ENCODE peak calls at places on chromosomes 16 and 17, in seven cellular contexts. One of them, this sample, is unnamed.

GRCh38 chr17:46968896-46969295 is 10.2 kb downstream of the RPRML start:
- DNase-seq in HuH-7: no peak
- DNase-seq in naive thymus-derived CD4-positive, alpha-beta T cell: no peak
- DNase-seq in mucosa of descending colon: no peak
- DNase-seq in adrenal gland: no peak
- DNase-seq in midbrain: no peak
- DNase-seq in activated naive CD4-positive, alpha-beta T cell: no peak
- DNase-seq in this sample: no peak

GRCh38 chr17:65054602-65055001 is 1.9 kb downstream of the GNA13 start:
- DNase-seq in adrenal gland: no peak
- DNase-seq in naive thymus-derived CD4-positive, alpha-beta T cell: no peak
- DNase-seq in activated naive CD4-positive, alpha-beta T cell: no peak
- DNase-seq in HuH-7: no peak
- DNase-seq in midbrain: no peak
- DNase-seq in mucosa of descending colon: no peak
- DNase-seq in this sample: peak; percentile 61

GRCh38 chr16:12160815-12161550 is 184.4 kb downstream of the SNX29 start:
- DNase-seq in mucosa of descending colon: no peak
- DNase-seq in adrenal gland: no peak
- DNase-seq in midbrain: no peak
- DNase-seq in naive thymus-derived CD4-positive, alpha-beta T cell: no peak
- DNase-seq in HuH-7: no peak
- DNase-seq in activated naive CD4-positive, alpha-beta T cell: no peak
- DNase-seq in this sample: no peak

GRCh38 chr16:29011112-29011511 is 26.3 kb downstream of the LAT start:
- DNase-seq in adrenal gland: no peak
- DNase-seq in mucosa of descending colon: no peak
- DNase-seq in activated naive CD4-positive, alpha-beta T cell: no peak
- DNase-seq in HuH-7: peak; percentile 40
- DNase-seq in naive thymus-derived CD4-positive, alpha-beta T cell: no peak
- DNase-seq in midbrain: no peak
- DNase-seq in this sample: no peak

GRCh38 chr16:11205754-11206459 is 50.1 kb downstream of the SOCS1 start:
- DNase-seq in midbrain: no peak
- DNase-seq in activated naive CD4-positive, alpha-beta T cell: no peak
- DNase-seq in adrenal gland: peak; percentile 33
- DNase-seq in mucosa of descending colon: peak; percentile 55
- DNase-seq in HuH-7: peak; percentile 61
- DNase-seq in naive thymus-derived CD4-positive, alpha-beta T cell: no peak
- DNase-seq in this sample: peak; percentile 46

GRCh38 chr17:50986989-50987660 is 121.0 kb upstream of the TOB1 start:
- DNase-seq in mucosa of descending colon: no peak
- DNase-seq in activated naive CD4-positive, alpha-beta T cell: no peak
- DNase-seq in naive thymus-derived CD4-positive, alpha-beta T cell: no peak
- DNase-seq in midbrain: no peak
- DNase-seq in HuH-7: no peak
- DNase-seq in adrenal gland: no peak
- DNase-seq in this sample: no peak

GRCh38 chr16:57013268-57013667 is 23.9 kb downstream of the NLRC5 start:
- DNase-seq in naive thymus-derived CD4-positive, alpha-beta T cell: no peak
- DNase-seq in adrenal gland: no peak
- DNase-seq in mucosa of descending colon: no peak
- DNase-seq in activated naive CD4-positive, alpha-beta T cell: no peak
- DNase-seq in HuH-7: no peak
- DNase-seq in midbrain: no peak
- DNase-seq in this sample: no peak

GRCh38 chr17:57672205-57672632 is 72.9 kb downstream of the CCDC182 start:
- DNase-seq in adrenal gland: no peak
- DNase-seq in HuH-7: no peak
- DNase-seq in midbrain: no peak
- DNase-seq in activated naive CD4-positive, alpha-beta T cell: no peak
- DNase-seq in naive thymus-derived CD4-positive, alpha-beta T cell: no peak
- DNase-seq in mucosa of descending colon: no peak
- DNase-seq in this sample: no peak

GRCh38 chr17:65856865-65857264 is 295.4 kb upstream of the AXIN2 start:
- DNase-seq in activated naive CD4-positive, alpha-beta T cell: no peak
- DNase-seq in midbrain: no peak
- DNase-seq in mucosa of descending colon: no peak
- DNase-seq in naive thymus-derived CD4-positive, alpha-beta T cell: no peak
- DNase-seq in adrenal gland: no peak
- DNase-seq in HuH-7: no peak
- DNase-seq in this sample: no peak

GRCh38 chr17:12485361-12485911 is 180.3 kb upstream of the MYOCD start:
- DNase-seq in activated naive CD4-positive, alpha-beta T cell: no peak
- DNase-seq in adrenal gland: no peak
- DNase-seq in HuH-7: no peak
- DNase-seq in mucosa of descending colon: no peak
- DNase-seq in midbrain: no peak
- DNase-seq in naive thymus-derived CD4-positive, alpha-beta T cell: no peak
- DNase-seq in this sample: no peak